ENCODE peak calls at places on chromosomes 1 and 21, in six cellular contexts. One of them, this sample, is unnamed.
A peak's percentile ranks its signal among the peaks of the same experiment; 100 is the strongest.

GRCh38 chr1:235417101-235417697 is 50.0 kb downstream of the TBCE start:
- DNase-seq in H1: peak; percentile 85
- DNase-seq in K562: peak; percentile 77
- DNase-seq in endothelial cell of umbilical vein: peak; percentile 87
- DNase-seq in stomach: peak; percentile 62
- DNase-seq in SK-N-SH: peak; percentile 75
- DNase-seq in this sample: peak; percentile 66

GRCh38 chr1:226054519-226055327 is 7.8 kb upstream of the H3-3A start:
- DNase-seq in H1: no peak
- DNase-seq in K562: no peak
- DNase-seq in endothelial cell of umbilical vein: peak; percentile 68
- DNase-seq in stomach: no peak
- DNase-seq in SK-N-SH: no peak
- DNase-seq in this sample: no peak

GRCh38 chr1:41629571-41629970 is 145.1 kb upstream of the EDN2 start:
- DNase-seq in H1: no peak
- DNase-seq in K562: no peak
- DNase-seq in endothelial cell of umbilical vein: no peak
- DNase-seq in stomach: no peak
- DNase-seq in SK-N-SH: no peak
- DNase-seq in this sample: no peak

GRCh38 chr1:151832318-151832984 is 849 bp upstream of the RORC start:
- DNase-seq in H1: no peak
- DNase-seq in K562: no peak
- DNase-seq in endothelial cell of umbilical vein: no peak
- DNase-seq in stomach: peak; percentile 98
- DNase-seq in SK-N-SH: peak; percentile 57
- DNase-seq in this sample: no peak

GRCh38 chr1:16250547-16251251 is 13.7 kb upstream of the CPLANE2 start:
- DNase-seq in H1: no peak
- DNase-seq in K562: no peak
- DNase-seq in endothelial cell of umbilical vein: no peak
- DNase-seq in stomach: no peak
- DNase-seq in SK-N-SH: no peak
- DNase-seq in this sample: no peak

GRCh38 chr1:43530483-43531452 is at the start of gene PTPRF:
- DNase-seq in H1: peak; percentile 89
- DNase-seq in K562: peak; percentile 89
- DNase-seq in endothelial cell of umbilical vein: peak; percentile 60
- DNase-seq in stomach: peak; percentile 78
- DNase-seq in SK-N-SH: peak; percentile 95
- DNase-seq in this sample: no peak

GRCh38 chr1:147515046-147515869 is 26.0 kb upstream of the BCL9 start:
- DNase-seq in H1: no peak
- DNase-seq in K562: no peak
- DNase-seq in endothelial cell of umbilical vein: no peak
- DNase-seq in stomach: peak; percentile 31
- DNase-seq in SK-N-SH: no peak
- DNase-seq in this sample: no peak

GRCh38 chr1:64410217-64410616 is 59.7 kb upstream of the CACHD1 start:
- DNase-seq in H1: no peak
- DNase-seq in K562: no peak
- DNase-seq in endothelial cell of umbilical vein: no peak
- DNase-seq in stomach: no peak
- DNase-seq in SK-N-SH: no peak
- DNase-seq in this sample: no peak

GRCh38 chr1:153506831-153507413 is 28.9 kb downstream of the S100A6 start:
- DNase-seq in H1: no peak
- DNase-seq in K562: no peak
- DNase-seq in endothelial cell of umbilical vein: no peak
- DNase-seq in stomach: peak; percentile 52
- DNase-seq in SK-N-SH: no peak
- DNase-seq in this sample: no peak

GRCh38 chr1:62368989-62369388 is 49.8 kb upstream of the KANK4 start:
- DNase-seq in H1: no peak
- DNase-seq in K562: no peak
- DNase-seq in endothelial cell of umbilical vein: no peak
- DNase-seq in stomach: no peak
- DNase-seq in SK-N-SH: peak; percentile 35
- DNase-seq in this sample: no peak

GRCh38 chr1:41670558-41670957 is 186.1 kb upstream of the EDN2 start:
- DNase-seq in H1: no peak
- DNase-seq in K562: no peak
- DNase-seq in endothelial cell of umbilical vein: no peak
- DNase-seq in stomach: no peak
- DNase-seq in SK-N-SH: no peak
- DNase-seq in this sample: no peak

GRCh38 chr21:29334717-29335428 is 36.2 kb downstream of the BACH1 start:
- DNase-seq in H1: no peak
- DNase-seq in K562: no peak
- DNase-seq in endothelial cell of umbilical vein: no peak
- DNase-seq in stomach: no peak
- DNase-seq in SK-N-SH: no peak
- DNase-seq in this sample: no peak

GRCh38 chr1:168297019-168297418 is 16.3 kb downstream of the TBX19 start:
- DNase-seq in H1: no peak
- DNase-seq in K562: no peak
- DNase-seq in endothelial cell of umbilical vein: no peak
- DNase-seq in stomach: no peak
- DNase-seq in SK-N-SH: no peak
- DNase-seq in this sample: no peak

GRCh38 chr1:75954594-75954993 is 22.4 kb upstream of the ASB17 start:
- DNase-seq in H1: no peak
- DNase-seq in K562: no peak
- DNase-seq in endothelial cell of umbilical vein: no peak
- DNase-seq in stomach: no peak
- DNase-seq in SK-N-SH: no peak
- DNase-seq in this sample: no peak

GRCh38 chr1:22428672-22429071 is 23.0 kb upstream of the ZBTB40 start:
- DNase-seq in H1: no peak
- DNase-seq in K562: peak; percentile 86
- DNase-seq in endothelial cell of umbilical vein: peak; percentile 84
- DNase-seq in stomach: no peak
- DNase-seq in SK-N-SH: peak; percentile 47
- DNase-seq in this sample: no peak

GRCh38 chr1:28436211-28436769 is 66.8 kb downstream of the PHACTR4 start:
- DNase-seq in H1: no peak
- DNase-seq in K562: no peak
- DNase-seq in endothelial cell of umbilical vein: no peak
- DNase-seq in stomach: no peak
- DNase-seq in SK-N-SH: no peak
- DNase-seq in this sample: no peak

GRCh38 chr21:37208056-37208705 is 59.0 kb downstream of the VPS26C start:
- DNase-seq in H1: no peak
- DNase-seq in K562: peak; percentile 42
- DNase-seq in endothelial cell of umbilical vein: no peak
- DNase-seq in stomach: peak; percentile 62
- DNase-seq in SK-N-SH: peak; percentile 56
- DNase-seq in this sample: no peak

GRCh38 chr1:207925210-207925609 is 14.3 kb upstream of the CD34 start:
- DNase-seq in H1: peak; percentile 59
- DNase-seq in K562: no peak
- DNase-seq in endothelial cell of umbilical vein: peak; percentile 88
- DNase-seq in stomach: peak; percentile 31
- DNase-seq in SK-N-SH: no peak
- DNase-seq in this sample: no peak

GRCh38 chr1:27849951-27850350 is 19.4 kb downstream of the PPP1R8 start:
- DNase-seq in H1: no peak
- DNase-seq in K562: no peak
- DNase-seq in endothelial cell of umbilical vein: no peak
- DNase-seq in stomach: no peak
- DNase-seq in SK-N-SH: no peak
- DNase-seq in this sample: no peak

GRCh38 chr1:145846191-145846590 is 761 bp downstream of the NUDT17 start:
- DNase-seq in H1: peak; percentile 74
- DNase-seq in K562: peak; percentile 65
- DNase-seq in endothelial cell of umbilical vein: peak; percentile 46
- DNase-seq in stomach: no peak
- DNase-seq in SK-N-SH: peak; percentile 81
- DNase-seq in this sample: no peak

GRCh38 chr1:45892068-45892785 is 88.8 kb downstream of the MAST2 start:
- DNase-seq in H1: no peak
- DNase-seq in K562: no peak
- DNase-seq in endothelial cell of umbilical vein: peak; percentile 94
- DNase-seq in stomach: no peak
- DNase-seq in SK-N-SH: no peak
- DNase-seq in this sample: no peak

GRCh38 chr1:67724928-67725560 is 40.0 kb downstream of the GADD45A start:
- DNase-seq in H1: no peak
- DNase-seq in K562: no peak
- DNase-seq in endothelial cell of umbilical vein: peak; percentile 95
- DNase-seq in stomach: peak; percentile 52
- DNase-seq in SK-N-SH: no peak
- DNase-seq in this sample: no peak

GRCh38 chr1:100834779-100835645 is 59.6 kb downstream of the EXTL2 start:
- DNase-seq in H1: no peak
- DNase-seq in K562: peak; percentile 25
- DNase-seq in endothelial cell of umbilical vein: peak; percentile 26
- DNase-seq in stomach: no peak
- DNase-seq in SK-N-SH: peak; percentile 7
- DNase-seq in this sample: no peak

GRCh38 chr1:9164919-9165318 is 36.0 kb upstream of the GPR157 start:
- DNase-seq in H1: no peak
- DNase-seq in K562: no peak
- DNase-seq in endothelial cell of umbilical vein: no peak
- DNase-seq in stomach: no peak
- DNase-seq in SK-N-SH: no peak
- DNase-seq in this sample: no peak

GRCh38 chr1:13583964-13584791 is 546 bp downstream of the PDPN start:
- DNase-seq in H1: peak; percentile 56
- DNase-seq in K562: no peak
- DNase-seq in endothelial cell of umbilical vein: no peak
- DNase-seq in stomach: no peak
- DNase-seq in SK-N-SH: no peak
- DNase-seq in this sample: no peak

GRCh38 chr1:207711285-207711684 is 40.6 kb upstream of the CD46 start:
- DNase-seq in H1: no peak
- DNase-seq in K562: no peak
- DNase-seq in endothelial cell of umbilical vein: peak; percentile 14
- DNase-seq in stomach: no peak
- DNase-seq in SK-N-SH: no peak
- DNase-seq in this sample: no peak

GRCh38 chr1:39992229-39992628 is 37.3 kb downstream of the MFSD2A start:
- DNase-seq in H1: no peak
- DNase-seq in K562: no peak
- DNase-seq in endothelial cell of umbilical vein: no peak
- DNase-seq in stomach: no peak
- DNase-seq in SK-N-SH: no peak
- DNase-seq in this sample: no peak

DNA sequence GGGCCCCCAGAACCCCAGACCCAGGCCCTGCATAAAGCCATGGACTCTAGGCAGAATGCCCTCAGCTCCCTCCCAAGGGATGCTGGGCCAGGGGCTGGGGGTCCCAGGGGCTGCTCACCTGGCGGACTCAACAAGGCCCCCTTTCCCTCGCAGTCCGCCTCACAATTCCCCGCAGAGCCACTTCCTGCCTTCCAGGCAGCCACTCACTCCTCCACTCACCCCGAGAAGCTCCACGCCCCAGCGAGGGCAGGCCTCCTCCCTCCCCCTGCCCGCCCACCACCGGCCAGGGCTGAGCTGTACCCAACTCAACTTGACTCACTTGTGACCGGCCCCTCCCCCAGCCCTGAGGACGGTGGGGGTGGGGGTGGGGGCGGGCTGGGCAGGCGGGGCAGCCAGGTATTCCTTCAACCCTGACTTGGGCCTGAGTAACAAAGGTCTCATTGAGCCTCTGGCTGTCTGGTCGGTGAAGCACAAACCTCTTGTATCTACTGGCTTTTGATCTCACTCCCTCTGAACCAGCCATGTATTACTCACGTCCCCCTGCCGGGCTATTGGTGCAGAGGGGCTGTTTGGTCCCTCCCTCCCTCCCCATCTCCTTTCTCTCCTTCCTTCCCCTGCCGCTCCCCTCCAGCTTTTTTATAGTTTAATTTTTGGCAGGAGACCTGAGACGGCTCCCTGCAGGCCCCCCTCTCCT is 5.9 kb downstream of the BLACAT1 start:
- DNase-seq in H1: peak; percentile 77
- DNase-seq in K562: peak; percentile 96
- DNase-seq in endothelial cell of umbilical vein: no peak
- DNase-seq in stomach: peak; percentile 48
- DNase-seq in SK-N-SH: peak; percentile 52
- DNase-seq in this sample: no peak
- TF ChIP-seq POLR2AphosphoS5 in H1: peak; percentile 15
- TF ChIP-seq POLR2AphosphoS5 in K562: no peak
- TF ChIP-seq POLR2AphosphoS5 in endothelial cell of umbilical vein: no peak
- TF ChIP-seq POLR2AphosphoS5 in stomach: no peak
- TF ChIP-seq POLR2AphosphoS5 in SK-N-SH: no peak
- TF ChIP-seq POLR2AphosphoS5 in this sample: no peak

GRCh38 chr1:193957556-193958095 is 771.2 kb upstream of the B3GALT2 start:
- DNase-seq in H1: no peak
- DNase-seq in K562: no peak
- DNase-seq in endothelial cell of umbilical vein: no peak
- DNase-seq in stomach: no peak
- DNase-seq in SK-N-SH: no peak
- DNase-seq in this sample: no peak

GRCh38 chr1:193952778-193953374 is 766.5 kb upstream of the B3GALT2 start:
- DNase-seq in H1: no peak
- DNase-seq in K562: no peak
- DNase-seq in endothelial cell of umbilical vein: no peak
- DNase-seq in stomach: no peak
- DNase-seq in SK-N-SH: no peak
- DNase-seq in this sample: no peak

GRCh38 chr1:193951989-193952388 is 765.6 kb upstream of the B3GALT2 start:
- DNase-seq in H1: no peak
- DNase-seq in K562: no peak
- DNase-seq in endothelial cell of umbilical vein: no peak
- DNase-seq in stomach: no peak
- DNase-seq in SK-N-SH: no peak
- DNase-seq in this sample: no peak
- TF ChIP-seq POLR2AphosphoS5 in H1: no peak
- TF ChIP-seq POLR2AphosphoS5 in K562: no peak
- TF ChIP-seq POLR2AphosphoS5 in endothelial cell of umbilical vein: no peak
- TF ChIP-seq POLR2AphosphoS5 in stomach: no peak
- TF ChIP-seq POLR2AphosphoS5 in SK-N-SH: no peak
- TF ChIP-seq POLR2AphosphoS5 in this sample: no peak

GRCh38 chr1:229270547-229271447 is at the start of gene RAB4A:
- DNase-seq in H1: peak; percentile 87
- DNase-seq in K562: peak; percentile 100
- DNase-seq in endothelial cell of umbilical vein: peak; percentile 89
- DNase-seq in stomach: peak; percentile 91
- DNase-seq in SK-N-SH: peak; percentile 99
- DNase-seq in this sample: no peak
- TF ChIP-seq POLR2AphosphoS5 in H1: peak; percentile 51
- TF ChIP-seq POLR2AphosphoS5 in K562: peak; percentile 73
- TF ChIP-seq POLR2AphosphoS5 in endothelial cell of umbilical vein: peak; percentile 69
- TF ChIP-seq POLR2AphosphoS5 in stomach: peak; percentile 69
- TF ChIP-seq POLR2AphosphoS5 in SK-N-SH: peak; percentile 48
- TF ChIP-seq POLR2AphosphoS5 in this sample: peak; percentile 45

GRCh38 chr21:41677671-41678015 is 89.2 kb downstream of the RIPK4 start:
- DNase-seq in H1: no peak
- DNase-seq in K562: no peak
- DNase-seq in endothelial cell of umbilical vein: no peak
- DNase-seq in stomach: no peak
- DNase-seq in SK-N-SH: no peak
- DNase-seq in this sample: no peak
- TF ChIP-seq POLR2AphosphoS5 in H1: no peak
- TF ChIP-seq POLR2AphosphoS5 in K562: no peak
- TF ChIP-seq POLR2AphosphoS5 in endothelial cell of umbilical vein: no peak
- TF ChIP-seq POLR2AphosphoS5 in stomach: no peak
- TF ChIP-seq POLR2AphosphoS5 in SK-N-SH: no peak
- TF ChIP-seq POLR2AphosphoS5 in this sample: no peak

GRCh38 chr1:25001125-25001915 is 71.2 kb upstream of the RUNX3 start:
- DNase-seq in H1: no peak
- DNase-seq in K562: no peak
- DNase-seq in endothelial cell of umbilical vein: no peak
- DNase-seq in stomach: no peak
- DNase-seq in SK-N-SH: no peak
- DNase-seq in this sample: no peak
- TF ChIP-seq POLR2AphosphoS5 in H1: no peak
- TF ChIP-seq POLR2AphosphoS5 in K562: no peak
- TF ChIP-seq POLR2AphosphoS5 in endothelial cell of umbilical vein: no peak
- TF ChIP-seq POLR2AphosphoS5 in stomach: no peak
- TF ChIP-seq POLR2AphosphoS5 in SK-N-SH: no peak
- TF ChIP-seq POLR2AphosphoS5 in this sample: no peak